ENCODE peak calls at places on chromosomes 13 and 19, in seven cellular contexts. One of them, this sample, is unnamed.

GRCh38 chr13:108919036-108919907 is 289.9 kb downstream of the MYO16 start:
- DNase-seq in GM23338: no peak
- DNase-seq in hepatocyte: no peak
- DNase-seq in dermis blood vessel endothelial cell: peak
- DNase-seq in NCI-H774: no peak
- DNase-seq in RPMI7951: no peak
- DNase-seq in stomach: no peak
- DNase-seq in this sample: no peak

GRCh38 chr13:106295971-106296370 is 239.5 kb downstream of the EFNB2 start:
- DNase-seq in GM23338: no peak
- DNase-seq in hepatocyte: no peak
- DNase-seq in dermis blood vessel endothelial cell: no peak
- DNase-seq in NCI-H774: no peak
- DNase-seq in RPMI7951: no peak
- DNase-seq in stomach: no peak
- DNase-seq in this sample: no peak

GRCh38 chr19:579842-580155 is 7.4 kb downstream of the BSG start:
- DNase-seq in GM23338: no peak
- DNase-seq in hepatocyte: no peak
- DNase-seq in dermis blood vessel endothelial cell: no peak
- DNase-seq in NCI-H774: no peak
- DNase-seq in RPMI7951: no peak
- DNase-seq in stomach: no peak
- DNase-seq in this sample: no peak

GRCh38 chr19:4375620-4376228 is 24.6 kb downstream of the SH3GL1 start:
- DNase-seq in GM23338: peak
- DNase-seq in hepatocyte: peak
- DNase-seq in dermis blood vessel endothelial cell: peak
- DNase-seq in NCI-H774: no peak
- DNase-seq in RPMI7951: peak
- DNase-seq in stomach: no peak
- DNase-seq in this sample: no peak

GRCh38 chr13:21389124-21389523 is 70.0 kb downstream of the ZDHHC20 start:
- DNase-seq in GM23338: no peak
- DNase-seq in hepatocyte: no peak
- DNase-seq in dermis blood vessel endothelial cell: no peak
- DNase-seq in NCI-H774: no peak
- DNase-seq in RPMI7951: no peak
- DNase-seq in stomach: no peak
- DNase-seq in this sample: no peak

GRCh38 chr19:1811472-1811894 is 593 bp downstream of the ATP8B3 start:
- DNase-seq in GM23338: no peak
- DNase-seq in hepatocyte: peak
- DNase-seq in dermis blood vessel endothelial cell: peak
- DNase-seq in NCI-H774: no peak
- DNase-seq in RPMI7951: peak
- DNase-seq in stomach: peak
- DNase-seq in this sample: no peak

GRCh38 chr13:100534911-100535310 is 53.7 kb downstream of the GGACT start:
- DNase-seq in GM23338: no peak
- DNase-seq in hepatocyte: no peak
- DNase-seq in dermis blood vessel endothelial cell: no peak
- DNase-seq in NCI-H774: no peak
- DNase-seq in RPMI7951: no peak
- DNase-seq in stomach: no peak
- DNase-seq in this sample: peak

GRCh38 chr13:28636677-28637317 is 22.1 kb upstream of the POMP start:
- DNase-seq in GM23338: peak
- DNase-seq in hepatocyte: peak
- DNase-seq in dermis blood vessel endothelial cell: peak
- DNase-seq in NCI-H774: peak
- DNase-seq in RPMI7951: peak
- DNase-seq in stomach: peak
- DNase-seq in this sample: no peak

GRCh38 chr13:91598655-91599054 is 200.2 kb downstream of the GPC5 start:
- DNase-seq in GM23338: no peak
- DNase-seq in hepatocyte: no peak
- DNase-seq in dermis blood vessel endothelial cell: no peak
- DNase-seq in NCI-H774: no peak
- DNase-seq in RPMI7951: no peak
- DNase-seq in stomach: no peak
- DNase-seq in this sample: no peak

GRCh38 chr13:97766749-97767148 is 186.7 kb upstream of the IPO5 start:
- DNase-seq in GM23338: no peak
- DNase-seq in hepatocyte: no peak
- DNase-seq in dermis blood vessel endothelial cell: no peak
- DNase-seq in NCI-H774: no peak
- DNase-seq in RPMI7951: no peak
- DNase-seq in stomach: no peak
- DNase-seq in this sample: no peak

GRCh38 chr13:75402787-75403186 is 79.2 kb downstream of the TBC1D4 start:
- DNase-seq in GM23338: no peak
- DNase-seq in hepatocyte: no peak
- DNase-seq in dermis blood vessel endothelial cell: no peak
- DNase-seq in NCI-H774: no peak
- DNase-seq in RPMI7951: no peak
- DNase-seq in stomach: no peak
- DNase-seq in this sample: no peak

GRCh38 chr19:16527971-16528521 is 14.2 kb downstream of the CHERP start:
- DNase-seq in GM23338: peak
- DNase-seq in hepatocyte: no peak
- DNase-seq in dermis blood vessel endothelial cell: peak
- DNase-seq in NCI-H774: no peak
- DNase-seq in RPMI7951: no peak
- DNase-seq in stomach: peak
- DNase-seq in this sample: no peak

GRCh38 chr19:10346509-10346908 is 7.1 kb upstream of the ICAM3 start:
- DNase-seq in GM23338: no peak
- DNase-seq in hepatocyte: no peak
- DNase-seq in dermis blood vessel endothelial cell: no peak
- DNase-seq in NCI-H774: no peak
- DNase-seq in RPMI7951: no peak
- DNase-seq in stomach: no peak
- DNase-seq in this sample: no peak

GRCh38 chr13:110869805-110870706 is 44.8 kb downstream of the ANKRD10 start:
- DNase-seq in GM23338: peak
- DNase-seq in hepatocyte: peak
- DNase-seq in dermis blood vessel endothelial cell: peak
- DNase-seq in NCI-H774: peak
- DNase-seq in RPMI7951: peak
- DNase-seq in stomach: peak
- DNase-seq in this sample: peak

GRCh38 chr19:46015961-46016425 is 6.9 kb downstream of the PGLYRP1 start:
- DNase-seq in GM23338: peak
- DNase-seq in hepatocyte: no peak
- DNase-seq in dermis blood vessel endothelial cell: no peak
- DNase-seq in NCI-H774: peak
- DNase-seq in RPMI7951: no peak
- DNase-seq in stomach: no peak
- DNase-seq in this sample: no peak

GRCh38 chr19:6357995-6358394 is 3.3 kb upstream of the CLPP start:
- DNase-seq in GM23338: no peak
- DNase-seq in hepatocyte: no peak
- DNase-seq in dermis blood vessel endothelial cell: no peak
- DNase-seq in NCI-H774: no peak
- DNase-seq in RPMI7951: peak
- DNase-seq in stomach: no peak
- DNase-seq in this sample: no peak

GRCh38 chr19:1130801-1131717 is 27.3 kb downstream of the GPX4 start:
- DNase-seq in GM23338: no peak
- DNase-seq in hepatocyte: no peak
- DNase-seq in dermis blood vessel endothelial cell: peak
- DNase-seq in NCI-H774: no peak
- DNase-seq in RPMI7951: no peak
- DNase-seq in stomach: peak
- DNase-seq in this sample: no peak

GRCh38 chr19:843180-843835 is 2.5 kb downstream of the PRTN3 start:
- DNase-seq in GM23338: peak
- DNase-seq in hepatocyte: peak
- DNase-seq in dermis blood vessel endothelial cell: no peak
- DNase-seq in NCI-H774: peak
- DNase-seq in RPMI7951: no peak
- DNase-seq in stomach: peak
- DNase-seq in this sample: no peak

GRCh38 chr13:30735025-30735967 is at the start of gene ALOX5AP:
- DNase-seq in GM23338: no peak
- DNase-seq in hepatocyte: no peak
- DNase-seq in dermis blood vessel endothelial cell: no peak
- DNase-seq in NCI-H774: no peak
- DNase-seq in RPMI7951: no peak
- DNase-seq in stomach: peak
- DNase-seq in this sample: no peak